ENCODE peak calls at places on chromosomes 1 and 21, in seven cellular contexts. T, G, W, I, N, S and E are unnamed samples.

GRCh38 chr1:158101944-158102343 is 78.8 kb upstream of the CD1D start:
- DNase-seq in N (no peak), G (peak), T (no peak), S (peak), W (no peak), I (no peak), E (no peak)

GRCh38 chr1:109258481-109259466 is 9.4 kb downstream of the CELSR2 start:
- DNase-seq in S (no peak), T (no peak), N (no peak), I (no peak), G (no peak), W (peak), E (no peak)

GRCh38 chr1:6414443-6414844 is 5.3 kb downstream of the HES2 start:
- DNase-seq in T (no peak), G (peak), W (no peak), I (peak), N (peak), S (peak), E (no peak)

GRCh38 chr1:240705584-240705983 is 93.6 kb upstream of the GREM2 start:
- DNase-seq in T (no peak), S (peak), G (peak), N (no peak), I (no peak), W (no peak), E (peak)

GRCh38 chr1:41392528-41392924 is 31.3 kb downstream of the FOXO6 start:
- DNase-seq in I (no peak), G (no peak), T (no peak), W (no peak), N (no peak), S (no peak), E (no peak)

GRCh38 chr1:160830321-160831153 is 32.1 kb downstream of the CD244 start:
- DNase-seq in T (peak), G (peak), I (no peak), S (peak), W (peak), N (peak), E (no peak)

GRCh38 chr1:113792986-113793385 is 19.3 kb downstream of the RSBN1 start:
- DNase-seq in N (no peak), T (no peak), G (peak), I (no peak), S (peak), W (no peak), E (no peak)

GRCh38 chr1:215250913-215251312 is 168.4 kb downstream of the KCNK2 start:
- DNase-seq in N (no peak), S (no peak), G (no peak), I (no peak), T (no peak), W (no peak), E (no peak)

GRCh38 chr1:221310180-221310579 is 430.9 kb downstream of the HLX start:
- DNase-seq in I (no peak), G (no peak), T (no peak), N (no peak), S (no peak), W (no peak), E (no peak)

GRCh38 chr1:190754769-190755168 is 277.1 kb upstream of the BRINP3 start:
- DNase-seq in G (peak), S (peak), T (no peak), N (no peak), W (no peak), I (peak), E (no peak)

GRCh38 chr1:244069499-244069898 is 18.4 kb downstream of the ZBTB18 start:
- DNase-seq in W (no peak), I (no peak), G (no peak), T (no peak), S (no peak), N (no peak), E (no peak)

GRCh38 chr21:43916691-43917514 is 51.9 kb downstream of the AGPAT3 start:
- DNase-seq in T (no peak), W (peak), G (no peak), S (no peak), I (no peak), N (no peak), E (no peak)

GRCh38 chr1:116514708-116515525 is 55.9 kb downstream of the CD58 start:
- DNase-seq in T (no peak), I (no peak), G (peak), W (no peak), N (no peak), S (peak), E (no peak)

GRCh38 chr1:20052386-20052785 is 17.6 kb upstream of the PLA2G5 start:
- DNase-seq in N (no peak), G (no peak), T (no peak), S (no peak), I (no peak), W (no peak), E (no peak)

GRCh38 chr1:39102537-39103320 is 76.6 kb downstream of the NDUFS5 start:
- DNase-seq in G (peak), I (no peak), N (peak), S (peak), W (no peak), T (peak), E (no peak)

GRCh38 chr1:211378844-211379243 is 52.2 kb downstream of the TRAF5 start:
- DNase-seq in N (no peak), I (no peak), W (no peak), G (peak), S (peak), T (no peak), E (peak)

GRCh38 chr1:202888204-202888506 is 794 bp downstream of the RABIF start:
- DNase-seq in W (no peak), S (peak), T (no peak), G (peak), N (no peak), I (no peak), E (no peak)

GRCh38 chr21:44774972-44775371 is 26.6 kb downstream of the UBE2G2 start:
- DNase-seq in N (no peak), I (no peak), S (no peak), T (no peak), W (no peak), G (no peak), E (no peak)

GRCh38 chr1:215958836-215959235 is 391.7 kb downstream of the KCTD3 start:
- DNase-seq in N (no peak), T (no peak), S (no peak), W (no peak), I (no peak), G (no peak), E (no peak)

GRCh38 chr1:30088594-30089556 is 634.5 kb downstream of the MATN1 start:
- DNase-seq in W (no peak), T (no peak), S (no peak), G (no peak), N (peak), I (no peak), E (no peak)

GRCh38 chr1:218165687-218166088 is 119.4 kb upstream of the RRP15 start:
- DNase-seq in T (no peak), G (peak), S (no peak), W (no peak), N (no peak), I (no peak), E (no peak)

GRCh38 chr1:155003766-155004351 is 1.3 kb downstream of the ZBTB7B start:
- DNase-seq in S (no peak), G (peak), N (peak), I (no peak), W (peak), T (peak), E (no peak)

GRCh38 chr1:103525114-103525606 is 339 bp upstream of the RNPC3 start:
- DNase-seq in W (no peak), S (peak), T (peak), G (peak), I (no peak), N (peak), E (no peak)
- H3K4me3 ChIP-seq in W (peak), S (peak), T (peak), G (peak), I (peak), N (no peak), E (peak)

DNA sequence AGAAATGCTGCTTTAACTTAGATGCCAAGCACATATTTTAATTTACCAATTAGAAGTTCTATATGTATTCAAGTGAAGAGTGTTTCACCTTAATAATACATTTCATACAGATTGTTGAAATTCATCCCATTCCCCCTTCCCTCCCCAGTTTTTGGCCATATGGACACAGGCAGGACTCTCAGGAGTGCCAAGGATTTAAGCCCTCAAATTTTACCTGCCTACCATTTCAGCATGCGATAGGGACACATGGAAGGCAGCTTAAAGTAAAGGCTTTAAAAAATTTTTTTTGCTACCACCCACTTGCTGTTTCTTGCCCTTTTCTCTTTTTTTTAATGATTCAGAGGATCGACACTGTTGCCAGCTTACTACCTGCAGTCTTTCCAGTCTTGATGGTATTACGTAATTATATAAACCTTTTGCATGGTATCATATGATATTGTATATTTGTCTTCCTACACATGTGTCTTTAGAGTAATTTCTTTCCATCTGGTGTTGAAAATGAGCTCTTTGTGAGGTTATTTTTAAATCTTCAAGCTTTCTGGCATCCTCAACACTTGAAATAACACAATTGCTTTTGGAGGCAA is 7.0 kb downstream of the EPB41 start:
- DNase-seq in S (no peak), G (no peak), T (no peak), W (no peak), I (no peak), N (no peak), E (no peak)
- TF ChIP-seq CTCF in S (no peak), G (no peak), T (no peak), W (no peak), I (no peak), N (no peak), E (no peak)

GRCh38 chr1:8035289-8035688 is 9.2 kb upstream of the ERRFI1 start:
- DNase-seq in N (no peak), T (no peak), G (no peak), S (no peak), I (no peak), W (no peak), E (no peak)
- H3K4me3 ChIP-seq in N (no peak), T (no peak), G (no peak), S (no peak), I (no peak), W (no peak), E (no peak)

GRCh38 chr1:110829955-110830553 is 42.9 kb upstream of the CD53 start:
- DNase-seq in N (no peak), S (peak), W (no peak), T (no peak), G (no peak), I (no peak), E (no peak)
- TF ChIP-seq CTCF in N (peak), S (peak), W (peak), T (no peak), G (peak), I (peak), E (peak)